ENCODE peak calls at places on chromosomes 13 and 19, in six cellular contexts. H, U, I, W, V and X are unnamed samples.

GRCh38 chr13:51136276-51136980 is 25.4 kb upstream of the C13orf42 start:
- DNase-seq in H (peak), U (no peak), I (no peak), W (no peak), V (no peak), X (no peak)

GRCh38 chr13:94411747-94412146 is 67.7 kb downstream of the DCT start:
- DNase-seq in H (no peak), U (no peak), I (no peak), W (no peak), V (no peak), X (no peak)

GRCh38 chr19:45676851-45677263 is 8.8 kb downstream of the GIPR start:
- DNase-seq in H (no peak), U (no peak), I (no peak), W (no peak), V (no peak), X (no peak)

GRCh38 chr19:13056052-13056660 is 46.5 kb downstream of the LYL1 start:
- DNase-seq in H (peak), U (no peak), I (peak), W (no peak), V (no peak), X (peak)

GRCh38 chr19:4054471-4055208 is 12.1 kb downstream of the ZBTB7A start:
- DNase-seq in H (no peak), U (no peak), I (no peak), W (no peak), V (no peak), X (no peak)

GRCh38 chr13:91123456-91124127 is 223.9 kb upstream of the MIR17HG start:
- DNase-seq in H (no peak), U (no peak), I (no peak), W (no peak), V (no peak), X (no peak)

GRCh38 chr19:1386945-1387683 is 3.4 kb downstream of the NDUFS7 start:
- DNase-seq in H (no peak), U (no peak), I (no peak), W (no peak), V (no peak), X (no peak)

GRCh38 chr19:13100871-13101589 is 1.6 kb downstream of the LYL1 start:
- DNase-seq in H (no peak), U (no peak), I (no peak), W (no peak), V (no peak), X (no peak)

GRCh38 chr19:1853295-1854031 is 5.2 kb upstream of the REXO1 start:
- DNase-seq in H (peak), U (peak), I (peak), W (no peak), V (peak), X (peak)

GRCh38 chr13:81001828-81002385 is 661.0 kb upstream of the SPRY2 start:
- DNase-seq in H (no peak), U (no peak), I (no peak), W (no peak), V (no peak), X (no peak)

GRCh38 chr19:34341935-34342680 is 22.9 kb upstream of the GPI start:
- DNase-seq in H (no peak), U (no peak), I (no peak), W (no peak), V (no peak), X (no peak)

GRCh38 chr19:7292950-7293794 is 1.0 kb downstream of the INSR start:
- DNase-seq in H (peak), U (no peak), I (no peak), W (no peak), V (peak), X (peak)

GRCh38 chr13:35891973-35892441 is 239.2 kb downstream of the DCLK1 start:
- DNase-seq in H (no peak), U (no peak), I (peak), W (no peak), V (no peak), X (no peak)

GRCh38 chr13:93775507-93776108 is 549.0 kb downstream of the GPC6 start:
- DNase-seq in H (no peak), U (no peak), I (peak), W (peak), V (no peak), X (no peak)

GRCh38 chr19:2249010-2249866 is at the start of gene AMH:
- DNase-seq in H (no peak), U (no peak), I (no peak), W (no peak), V (no peak), X (no peak)

GRCh38 chr19:28880735-28881401 is 332.1 kb downstream of the UQCRFS1 start:
- DNase-seq in H (no peak), U (no peak), I (no peak), W (no peak), V (no peak), X (no peak)

GRCh38 chr13:32381539-32381938 is 46.4 kb downstream of the N4BP2L1 start:
- DNase-seq in H (no peak), U (no peak), I (peak), W (no peak), V (no peak), X (peak)

GRCh38 chr19:11382898-11383705 is 1.0 kb downstream of the EPOR start:
- DNase-seq in H (no peak), U (no peak), I (peak), W (no peak), V (peak), X (peak)

GRCh38 chr13:65929436-65929835 is 1300.7 kb downstream of the PCDH9 start:
- DNase-seq in H (no peak), U (no peak), I (no peak), W (no peak), V (no peak), X (no peak)

GRCh38 chr19:45200614-45201013 is 22.0 kb downstream of the BLOC1S3 start:
- DNase-seq in H (no peak), U (no peak), I (peak), W (no peak), V (no peak), X (peak)

GRCh38 chr13:78680611-78681010 is 21.7 kb upstream of the OBI1 start:
- DNase-seq in H (no peak), U (no peak), I (no peak), W (no peak), V (no peak), X (no peak)

GRCh38 chr19:10142701-10143375 is 23.1 kb upstream of the EIF3G start:
- DNase-seq in H (no peak), U (no peak), I (no peak), W (no peak), V (no peak), X (no peak)

GRCh38 chr13:107339209-107339608 is 771.3 kb upstream of the ARGLU1 start:
- DNase-seq in H (no peak), U (no peak), I (peak), W (no peak), V (no peak), X (no peak)

GRCh38 chr13:39451301-39451700 is 151.7 kb downstream of the LHFPL6 start:
- DNase-seq in H (no peak), U (no peak), I (peak), W (no peak), V (no peak), X (no peak)

GRCh38 chr19:45506991-45507863 is at the start of gene VASP:
- DNase-seq in H (peak), U (peak), I (peak), W (no peak), V (peak), X (peak)

GRCh38 chr19:29505034-29505824 is 20.6 kb upstream of the VSTM2B start:
- DNase-seq in H (no peak), U (no peak), I (no peak), W (no peak), V (no peak), X (no peak)

GRCh38 chr13:42398542-42398941 is 126.6 kb downstream of the AKAP11 start:
- DNase-seq in H (no peak), U (no peak), I (no peak), W (no peak), V (no peak), X (no peak)